ENCODE peak calls at places on chromosomes 3 and 15, in eight cellular contexts. H, G, Q, A, X, E, Y and I are unnamed samples.

GRCh38 chr3:72189344-72189743 is 404.4 kb upstream of the PROK2 start:
- DNase-seq in X (no peak), G (no peak), A (no peak), E (no peak), Y (no peak), H (no peak), Q (no peak), I (no peak)

GRCh38 chr3:13896473-13897154 is 16.7 kb upstream of the WNT7A start:
- DNase-seq in A (peak; percentile 64), G (no peak), Y (peak; percentile 16), H (peak; percentile 86), E (peak; percentile 69), Q (no peak), X (no peak), I (no peak)

GRCh38 chr3:5262507-5262906 is 75.0 kb downstream of the EDEM1 start:
- DNase-seq in E (no peak), Y (no peak), A (no peak), X (no peak), Q (no peak), H (no peak), G (no peak), I (no peak)

GRCh38 chr3:126982125-126982521 is 792 bp upstream of the PLXNA1 start:
- DNase-seq in Q (no peak), H (no peak), X (no peak), E (peak; percentile 74), Y (peak; percentile 38), G (peak; percentile 23), A (no peak), I (no peak)

GRCh38 chr3:149016669-149017541 is 25.6 kb downstream of the GYG1 start:
- DNase-seq in E (no peak), Q (no peak), G (no peak), X (no peak), H (no peak), A (no peak), Y (no peak), I (peak; percentile 88)

GRCh38 chr3:107117922-107118576 is 259.2 kb upstream of the CCDC54 start:
- DNase-seq in G (no peak), A (peak; percentile 49), E (no peak), Y (no peak), X (no peak), Q (no peak), H (peak; percentile 70), I (peak; percentile 5)

GRCh38 chr3:28846948-28847527 is 433.8 kb upstream of the RBMS3 start:
- DNase-seq in A (no peak), X (no peak), Q (no peak), G (no peak), H (no peak), Y (no peak), E (no peak), I (no peak)

GRCh38 chr15:85805392-85805791 is 10.7 kb upstream of the KLHL25 start:
- DNase-seq in X (no peak), A (no peak), Y (no peak), Q (no peak), G (no peak), H (no peak), E (no peak), I (no peak)

GRCh38 chr3:114569186-114569585 is 275.4 kb downstream of the TIGIT start:
- DNase-seq in Y (no peak), Q (no peak), H (no peak), A (no peak), G (no peak), X (no peak), E (no peak), I (no peak)

GRCh38 chr3:48555949-48556795 is 431 bp downstream of the PFKFB4 start:
- DNase-seq in Q (no peak), E (no peak), A (no peak), X (no peak), G (no peak), H (no peak), Y (no peak), I (no peak)

GRCh38 chr3:53509494-53509893 is 15.1 kb downstream of the CACNA1D start:
- DNase-seq in G (no peak), Q (no peak), H (no peak), X (no peak), A (no peak), Y (no peak), E (no peak), I (no peak)

GRCh38 chr3:122351612-122352011 is 26.6 kb downstream of the CSTA start:
- DNase-seq in E (no peak), X (no peak), Y (no peak), H (no peak), Q (no peak), G (no peak), A (no peak), I (no peak)

GRCh38 chr15:90419738-90420487 is 31.9 kb downstream of the IQGAP1 start:
- DNase-seq in Y (peak; percentile 19), A (no peak), G (no peak), H (no peak), E (no peak), Q (no peak), X (no peak), I (peak; percentile 66)

GRCh38 chr15:90420488-90420850 is 32.4 kb downstream of the IQGAP1 start:
- DNase-seq in Q (no peak), E (no peak), A (no peak), X (no peak), G (no peak), H (no peak), Y (no peak), I (no peak)

GRCh38 chr15:90418627-90419026 is 30.6 kb downstream of the IQGAP1 start:
- DNase-seq in E (no peak), X (no peak), Y (no peak), A (no peak), H (no peak), G (no peak), Q (no peak), I (no peak)

GRCh38 chr15:90421527-90421926 is 33.5 kb downstream of the IQGAP1 start:
- DNase-seq in X (no peak), Q (no peak), G (no peak), H (no peak), E (no peak), Y (no peak), A (no peak), I (no peak)

GRCh38 chr15:90419202-90419601 is 31.2 kb downstream of the IQGAP1 start:
- DNase-seq in G (no peak), Q (no peak), E (no peak), A (no peak), X (no peak), H (no peak), Y (no peak), I (no peak)
- H3K4me3 ChIP-seq in G (no peak overlapping the region), Q (no peak overlapping the region), E (no peak overlapping the region), A (no peak overlapping the region), X (no peak overlapping the region), H (no peak overlapping the region), Y (no peak overlapping the region), I (no peak overlapping the region)

GRCh38 chr15:43046484-43046883 is 59.4 kb downstream of the UBR1 start:
- DNase-seq in H (no peak), Y (no peak), A (no peak), G (no peak), Q (no peak), E (no peak), X (no peak), I (no peak)

GRCh38 chr15:43042885-43043284 is 63.0 kb downstream of the UBR1 start:
- DNase-seq in A (no peak), X (no peak), Y (no peak), H (no peak), E (no peak), G (no peak), Q (no peak), I (no peak)
- H3K36me3 ChIP-seq in A (peaks cover 11% of the 10 kb centered on the region), X (peaks cover 7% of the 10 kb centered on the region), Y (no peaks in the 10 kb centered on the region), H (peaks cover 63% of the 10 kb centered on the region), E (peaks cover 32% of the 10 kb centered on the region), G (peaks cover 68% of the 10 kb centered on the region), Q (peaks cover 84% of the 10 kb centered on the region), I (peaks cover 3% of the 10 kb centered on the region)

DNA sequence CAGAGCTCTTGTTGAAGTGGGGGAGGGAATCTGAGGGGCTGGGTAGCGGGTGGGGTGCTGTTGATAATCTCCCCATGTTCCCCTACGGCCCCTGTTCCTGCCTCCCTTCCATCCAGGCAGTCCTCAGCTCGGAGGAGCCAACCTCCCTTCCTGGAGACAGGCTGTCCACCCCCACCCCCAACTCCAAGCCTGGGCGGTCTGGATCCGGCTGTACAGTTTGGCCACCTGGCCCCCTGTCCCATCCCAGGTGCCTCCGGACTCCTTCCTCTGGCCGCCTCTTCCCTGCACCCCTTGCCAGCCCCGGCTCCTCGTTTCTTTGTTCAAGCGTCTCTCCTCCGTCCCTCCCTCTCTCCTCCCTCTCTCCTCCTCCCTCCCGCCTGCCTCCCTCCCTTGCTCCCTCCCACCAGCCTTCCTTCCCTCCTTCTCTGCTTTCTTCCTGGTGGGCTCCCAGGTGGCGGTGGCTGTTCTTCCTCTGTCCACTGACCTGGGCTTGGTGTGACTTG is 1.9 kb downstream of the SEMA3F start:
- DNase-seq in H (no peak), X (no peak), Y (no peak), A (no peak), E (no peak), Q (no peak), G (no peak), I (no peak)
- H3K4me3 ChIP-seq in H (peak overlapping the region; percentile 47), X (peak overlapping the region; percentile 55), Y (no peak overlapping the region), A (no peak overlapping the region), E (no peak overlapping the region), Q (peak overlapping the region; percentile 45), G (peak overlapping the region; percentile 45), I (peak overlapping the region; percentile 43)

DNA sequence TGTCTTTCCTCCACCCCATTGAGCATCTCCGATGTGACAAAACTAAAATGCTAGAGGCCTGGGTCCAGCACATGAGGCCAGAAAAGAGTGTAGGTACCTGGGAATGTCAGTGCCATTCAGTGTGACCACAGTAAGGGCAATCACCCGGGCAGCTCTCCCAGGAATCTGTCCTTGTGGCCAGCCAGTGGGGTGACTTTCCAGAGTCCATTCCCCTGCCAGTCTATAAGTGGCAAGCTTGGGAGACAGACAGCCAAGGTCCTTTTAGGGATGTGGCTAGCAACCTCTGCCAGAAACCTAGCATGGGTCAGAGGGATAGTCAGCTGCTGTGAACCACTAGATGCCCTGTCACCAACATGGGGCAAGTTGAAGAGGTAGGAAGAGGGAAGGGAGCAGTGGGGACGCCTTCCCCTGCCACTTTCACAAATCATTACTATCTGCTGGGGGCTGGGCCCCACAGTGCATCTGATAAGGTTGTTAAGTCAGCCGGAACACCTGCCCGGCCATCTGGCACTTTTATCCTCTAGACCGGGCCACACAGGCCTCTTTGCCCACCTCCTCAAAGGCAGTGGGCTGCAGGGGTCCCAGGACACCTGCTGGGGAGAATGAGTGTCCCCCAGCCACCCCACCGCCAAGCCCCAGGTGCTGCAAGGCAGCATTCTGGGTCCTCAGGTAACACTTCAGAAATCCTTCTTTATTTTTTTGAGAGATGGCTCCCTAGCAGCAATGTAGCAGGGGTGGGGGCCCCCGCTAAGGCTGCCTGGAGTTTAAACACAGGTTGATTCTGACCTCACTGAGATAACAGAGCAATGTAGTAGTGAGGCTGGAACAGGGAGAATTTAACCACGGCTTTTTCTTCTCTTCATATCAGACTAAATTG is 24.9 kb upstream of the DET1 start:
- DNase-seq in E (no peak), Y (no peak), Q (peak; percentile 51), G (no peak), A (no peak), X (no peak), H (peak; percentile 21), I (no peak)
- H3K36me3 ChIP-seq in E (no peaks in the 10 kb centered on the region), Y (no peaks in the 10 kb centered on the region), Q (no peaks in the 10 kb centered on the region), G (no peaks in the 10 kb centered on the region), A (no peaks in the 10 kb centered on the region), X (no peaks in the 10 kb centered on the region), H (no peaks in the 10 kb centered on the region), I (no peaks in the 10 kb centered on the region)